ENCODE peak calls at places on chromosomes 5 and 9, in six cellular contexts. R is breast epithelium, N is fibroblast of pulmonary artery, V is fibroblast of lung, C is AG09309, K is heart left ventricle. Q is an unnamed sample.
A peak's percentile ranks its signal among the peaks of the same experiment; 100 is the strongest.

GRCh38 chr5:59025734-59026133 is 442.9 kb downstream of the RAB3C start:
- DNase-seq in R (no peak), N (no peak), V (no peak), C (no peak), K (no peak), Q (no peak)

GRCh38 chr9:126799051-126799450 is 5.8 kb upstream of the ZBTB43 start:
- DNase-seq in R (no peak), N (no peak), V (no peak), C (no peak), K (no peak), Q (no peak)

GRCh38 chr9:82923410-82924242 is 139.3 kb downstream of the RASEF start:
- DNase-seq in R (no peak), N (no peak), V (no peak), C (no peak), K (no peak), Q (no peak)

GRCh38 chr5:15539951-15540350 is 40.0 kb downstream of the FBXL7 start:
- DNase-seq in R (no peak), N (no peak), V (no peak), C (no peak), K (no peak), Q (no peak)

GRCh38 chr5:61055434-61056006 is 106.7 kb downstream of the SMIM15 start:
- DNase-seq in R (no peak), N (peak; percentile 80), V (peak; percentile 80), C (no peak), K (no peak), Q (peak; percentile 64)

GRCh38 chr9:129568560-129569505 is 52.1 kb downstream of the C9orf50 start:
- DNase-seq in R (no peak), N (no peak), V (no peak), C (no peak), K (peak; percentile 71), Q (no peak)

GRCh38 chr9:114200721-114201300 is 45.5 kb downstream of the COL27A1 start:
- DNase-seq in R (no peak), N (no peak), V (no peak), C (no peak), K (no peak), Q (no peak)

GRCh38 chr5:96780626-96781025 is 27.1 kb downstream of the ERAP1 start:
- DNase-seq in R (no peak), N (peak; percentile 53), V (peak; percentile 22), C (no peak), K (no peak), Q (peak; percentile 18)

GRCh38 chr5:132479812-132480441 is 10.6 kb downstream of the IRF1 start:
- DNase-seq in R (no peak), N (no peak), V (no peak), C (no peak), K (no peak), Q (no peak)

GRCh38 chr9:4182831-4183230 is 117.0 kb downstream of the GLIS3 start:
- DNase-seq in R (no peak), N (no peak), V (no peak), C (no peak), K (no peak), Q (no peak)

GRCh38 chr9:37218800-37219425 is 98.5 kb downstream of the ZCCHC7 start:
- DNase-seq in R (no peak), N (peak; percentile 31), V (peak; percentile 3), C (no peak), K (no peak), Q (no peak)

GRCh38 chr9:136267261-136268111 is 21.9 kb upstream of the QSOX2 start:
- DNase-seq in R (peak; percentile 44), N (peak; percentile 86), V (peak; percentile 84), C (peak; percentile 21), K (peak; percentile 86), Q (peak; percentile 74)

GRCh38 chr9:121281614-121282291 is 13.8 kb downstream of the GSN start:
- DNase-seq in R (peak; percentile 98), N (peak; percentile 77), V (peak; percentile 64), C (no peak), K (peak; percentile 92), Q (peak; percentile 60)

GRCh38 chr5:146466521-146467349 is 19.6 kb downstream of the TCERG1 start:
- DNase-seq in R (no peak), N (peak; percentile 54), V (peak; percentile 49), C (no peak), K (no peak), Q (peak; percentile 22)

GRCh38 chr5:52173133-52173532 is 614.6 kb upstream of the ITGA1 start:
- DNase-seq in R (no peak), N (no peak), V (no peak), C (no peak), K (no peak), Q (no peak)

GRCh38 chr5:44774279-44774880 is 34.4 kb upstream of the MRPS30 start:
- DNase-seq in R (no peak), N (peak; percentile 67), V (peak; percentile 85), C (peak; percentile 37), K (no peak), Q (peak; percentile 55)

GRCh38 chr5:149177911-149178565 is 36.7 kb downstream of the ABLIM3 start:
- DNase-seq in R (no peak), N (peak; percentile 17), V (peak; percentile 57), C (no peak), K (peak; percentile 50), Q (no peak)

GRCh38 chr5:1549631-1550030 is 25.9 kb upstream of the LPCAT1 start:
- DNase-seq in R (peak; percentile 9), N (no peak), V (no peak), C (no peak), K (no peak), Q (no peak)

GRCh38 chr5:150266807-150267408 is 22.7 kb downstream of the CAMK2A start:
- DNase-seq in R (no peak), N (no peak), V (no peak), C (no peak), K (no peak), Q (no peak)

GRCh38 chr9:70924380-70924779 is 197.0 kb downstream of the TRPM3 start:
- DNase-seq in R (no peak), N (peak; percentile 86), V (peak; percentile 86), C (peak; percentile 88), K (no peak), Q (peak; percentile 88)

GRCh38 chr9:23830949-23831730 is 5.1 kb upstream of the ELAVL2 start:
- DNase-seq in R (no peak), N (no peak), V (no peak), C (no peak), K (no peak), Q (no peak)

GRCh38 chr5:217860-218456 is at the start of the genes CCDC127 and SDHA:
- DNase-seq in R (peak; percentile 91), N (peak; percentile 93), V (peak; percentile 90), C (peak; percentile 50), K (peak; percentile 99), Q (peak; percentile 81)
- TF ChIP-seq CTCF in R (no peak), N (peak; percentile 25), V (peak; percentile 48), C (peak; percentile 44), K (peak; percentile 16), Q (peak; percentile 70)

GRCh38 chr5:113450366-113451328 is 15.9 kb upstream of the TSSK1B start:
- DNase-seq in R (no peak), N (peak; percentile 11), V (peak; percentile 12), C (no peak), K (no peak), Q (no peak)

GRCh38 chr5:113448224-113448623 is 13.4 kb upstream of the TSSK1B start:
- DNase-seq in R (no peak), N (no peak), V (no peak), C (no peak), K (no peak), Q (no peak)

GRCh38 chr5:113451797-113452196 is 17.0 kb upstream of the TSSK1B start:
- DNase-seq in R (no peak), N (peak; percentile 60), V (peak; percentile 6), C (no peak), K (no peak), Q (no peak)

GRCh38 chr5:113446358-113446927 is 11.7 kb upstream of the TSSK1B start:
- DNase-seq in R (no peak), N (no peak), V (no peak), C (no peak), K (no peak), Q (no peak)

GRCh38 chr5:113447651-113448050 is 12.9 kb upstream of the TSSK1B start:
- DNase-seq in R (no peak), N (peak; percentile 13), V (peak; percentile 14), C (no peak), K (no peak), Q (peak; percentile 8)
- TF ChIP-seq CTCF in R (no peak), N (peak; percentile 30), V (no peak), C (peak; percentile 36), K (no peak), Q (peak; percentile 61)

DNA sequence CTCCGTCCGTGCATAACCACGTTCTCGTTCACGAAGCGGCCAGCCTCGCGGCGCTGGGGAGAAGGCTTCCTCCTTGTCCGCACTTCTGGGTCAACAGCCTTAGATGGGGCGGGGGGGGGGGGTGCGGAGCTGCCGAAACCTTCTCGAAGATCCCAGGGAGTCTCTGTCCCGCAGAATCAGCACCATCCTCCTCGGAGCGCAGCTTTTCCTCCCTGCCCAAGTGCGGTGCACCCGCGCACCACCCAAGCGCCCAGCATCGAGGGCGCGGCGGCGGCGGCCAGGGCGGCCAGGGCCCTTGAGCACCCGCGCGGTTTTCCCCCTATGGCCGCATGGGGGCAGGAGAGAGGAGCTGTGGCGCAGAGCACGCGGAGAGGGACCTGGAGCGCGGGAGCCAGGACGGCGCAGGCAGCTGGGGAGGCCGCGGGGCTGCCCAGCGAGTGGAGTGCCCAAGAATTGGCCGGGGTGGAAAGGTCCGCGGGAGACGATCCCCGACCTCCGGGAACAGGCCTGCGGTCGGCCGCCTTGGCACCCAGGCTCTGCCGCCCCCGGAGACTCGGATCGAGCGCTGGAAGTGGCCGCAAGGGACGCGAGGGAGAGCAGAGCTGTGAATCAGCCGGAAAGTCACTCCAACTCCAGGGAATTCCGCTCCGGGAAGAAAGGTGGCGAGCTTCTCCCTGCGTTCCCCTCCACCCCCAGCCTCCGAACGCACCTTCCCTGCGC is 43.1 kb downstream of the TMEM174 start:
- DNase-seq in R (peak; percentile 57), N (peak; percentile 73), V (peak; percentile 77), C (no peak), K (peak; percentile 73), Q (peak; percentile 72)
- TF ChIP-seq CTCF in R (peak; percentile 79), N (peak; percentile 36), V (peak; percentile 65), C (peak; percentile 63), K (peak; percentile 88), Q (peak; percentile 90)

GRCh38 chr9:89310486-89311345 is at the start of gene CKS2:
- DNase-seq in R (peak; percentile 100), N (peak; percentile 100), V (peak; percentile 100), C (peak; percentile 99), K (peak; percentile 100), Q (peak; percentile 100)
- TF ChIP-seq CTCF in R (no peak), N (no peak), V (no peak), C (no peak), K (no peak), Q (peak; percentile 22)

GRCh38 chr5:110869927-110870326 is 131.1 kb downstream of the SLC25A46 start:
- DNase-seq in R (no peak), N (no peak), V (no peak), C (no peak), K (no peak), Q (no peak)

GRCh38 chr5:110865400-110866094 is 126.7 kb downstream of the SLC25A46 start:
- DNase-seq in R (no peak), N (peak; percentile 67), V (no peak), C (no peak), K (no peak), Q (peak; percentile 13)
- TF ChIP-seq CTCF in R (no peak), N (peak; percentile 85), V (peak; percentile 35), C (peak; percentile 54), K (peak; percentile 25), Q (peak; percentile 70)

GRCh38 chr5:154967419-154968024 is 26.6 kb downstream of the MRPL22 start:
- DNase-seq in R (no peak), N (peak; percentile 35), V (peak; percentile 27), C (no peak), K (no peak), Q (peak; percentile 18)
- TF ChIP-seq CTCF in R (no peak), N (peak; percentile 72), V (peak; percentile 49), C (peak; percentile 57), K (peak; percentile 56), Q (peak; percentile 77)